ENCODE peak calls at places on chromosomes 11 and 22, in ten cellular contexts. One of them, this sample, is unnamed.

GRCh38 chr22:35631597-35631996 is 14.5 kb upstream of the MB start:
- DNase-seq in SJSA1: peak; percentile 29
- DNase-seq in neuronal stem cell: no peak
- DNase-seq in aorta: no peak
- DNase-seq in lower lobe of right lung: peak; percentile 64
- DNase-seq in heart left ventricle: no peak
- DNase-seq in psoas muscle: peak; percentile 53
- DNase-seq in cardiac muscle cell: peak; percentile 60
- DNase-seq in fibroblast of lung: peak; percentile 42
- DNase-seq in endodermal cell: peak; percentile 93
- DNase-seq in this sample: peak; percentile 81

GRCh38 chr11:2327032-2327431 is 25.2 kb downstream of the TSPAN32 start:
- DNase-seq in SJSA1: no peak
- DNase-seq in neuronal stem cell: no peak
- DNase-seq in aorta: no peak
- DNase-seq in lower lobe of right lung: no peak
- DNase-seq in heart left ventricle: no peak
- DNase-seq in psoas muscle: no peak
- DNase-seq in cardiac muscle cell: no peak
- DNase-seq in fibroblast of lung: no peak
- DNase-seq in endodermal cell: no peak
- DNase-seq in this sample: no peak

GRCh38 chr11:55966391-55966790 is 3.4 kb downstream of the OR10AG1 start:
- DNase-seq in SJSA1: no peak
- DNase-seq in neuronal stem cell: no peak
- DNase-seq in aorta: no peak
- DNase-seq in lower lobe of right lung: no peak
- DNase-seq in heart left ventricle: no peak
- DNase-seq in psoas muscle: no peak
- DNase-seq in cardiac muscle cell: no peak
- DNase-seq in fibroblast of lung: no peak
- DNase-seq in endodermal cell: no peak
- DNase-seq in this sample: no peak

GRCh38 chr11:4181780-4182721 is 87.5 kb downstream of the RRM1 start:
- DNase-seq in SJSA1: peak; percentile 55
- DNase-seq in neuronal stem cell: peak; percentile 26
- DNase-seq in aorta: peak; percentile 62
- DNase-seq in lower lobe of right lung: peak; percentile 68
- DNase-seq in heart left ventricle: no peak
- DNase-seq in psoas muscle: no peak
- DNase-seq in cardiac muscle cell: peak; percentile 69
- DNase-seq in fibroblast of lung: peak; percentile 52
- DNase-seq in endodermal cell: peak; percentile 93
- DNase-seq in this sample: peak; percentile 68

GRCh38 chr11:94826415-94826814 is 58.3 kb downstream of the AMOTL1 start:
- DNase-seq in SJSA1: no peak
- DNase-seq in neuronal stem cell: no peak
- DNase-seq in aorta: no peak
- DNase-seq in lower lobe of right lung: no peak
- DNase-seq in heart left ventricle: no peak
- DNase-seq in psoas muscle: no peak
- DNase-seq in cardiac muscle cell: no peak
- DNase-seq in fibroblast of lung: no peak
- DNase-seq in endodermal cell: peak; percentile 66
- DNase-seq in this sample: no peak

GRCh38 chr11:94734563-94735275 is 33.4 kb upstream of the AMOTL1 start:
- DNase-seq in SJSA1: no peak
- DNase-seq in neuronal stem cell: no peak
- DNase-seq in aorta: no peak
- DNase-seq in lower lobe of right lung: no peak
- DNase-seq in heart left ventricle: no peak
- DNase-seq in psoas muscle: no peak
- DNase-seq in cardiac muscle cell: no peak
- DNase-seq in fibroblast of lung: no peak
- DNase-seq in endodermal cell: peak; percentile 94
- DNase-seq in this sample: no peak

GRCh38 chr11:44658451-44658850 is 68.3 kb upstream of the TSPAN18 start:
- DNase-seq in SJSA1: no peak
- DNase-seq in neuronal stem cell: no peak
- DNase-seq in aorta: no peak
- DNase-seq in lower lobe of right lung: no peak
- DNase-seq in heart left ventricle: no peak
- DNase-seq in psoas muscle: no peak
- DNase-seq in cardiac muscle cell: peak; percentile 53
- DNase-seq in fibroblast of lung: no peak
- DNase-seq in endodermal cell: peak; percentile 76
- DNase-seq in this sample: peak; percentile 3

GRCh38 chr11:122795281-122795680 is 43.0 kb upstream of the CRTAM start:
- DNase-seq in SJSA1: no peak
- DNase-seq in neuronal stem cell: no peak
- DNase-seq in aorta: no peak
- DNase-seq in lower lobe of right lung: no peak
- DNase-seq in heart left ventricle: no peak
- DNase-seq in psoas muscle: no peak
- DNase-seq in cardiac muscle cell: no peak
- DNase-seq in fibroblast of lung: no peak
- DNase-seq in endodermal cell: no peak
- DNase-seq in this sample: no peak

GRCh38 chr11:93858376-93858775 is 8.0 kb upstream of the VSTM5 start:
- DNase-seq in SJSA1: no peak
- DNase-seq in neuronal stem cell: no peak
- DNase-seq in aorta: no peak
- DNase-seq in lower lobe of right lung: no peak
- DNase-seq in heart left ventricle: no peak
- DNase-seq in psoas muscle: no peak
- DNase-seq in cardiac muscle cell: no peak
- DNase-seq in fibroblast of lung: no peak
- DNase-seq in endodermal cell: no peak
- DNase-seq in this sample: no peak

GRCh38 chr22:32502346-32502745 is 27.7 kb downstream of the FBXO7 start:
- DNase-seq in SJSA1: no peak
- DNase-seq in neuronal stem cell: peak; percentile 64
- DNase-seq in aorta: no peak
- DNase-seq in lower lobe of right lung: no peak
- DNase-seq in heart left ventricle: no peak
- DNase-seq in psoas muscle: no peak
- DNase-seq in cardiac muscle cell: no peak
- DNase-seq in fibroblast of lung: no peak
- DNase-seq in endodermal cell: peak; percentile 64
- DNase-seq in this sample: no peak

GRCh38 chr11:30760341-30760740 is 174.2 kb upstream of the MPPED2 start:
- DNase-seq in SJSA1: no peak
- DNase-seq in neuronal stem cell: no peak
- DNase-seq in aorta: no peak
- DNase-seq in lower lobe of right lung: no peak
- DNase-seq in heart left ventricle: no peak
- DNase-seq in psoas muscle: no peak
- DNase-seq in cardiac muscle cell: no peak
- DNase-seq in fibroblast of lung: no peak
- DNase-seq in endodermal cell: no peak
- DNase-seq in this sample: no peak

DNA sequence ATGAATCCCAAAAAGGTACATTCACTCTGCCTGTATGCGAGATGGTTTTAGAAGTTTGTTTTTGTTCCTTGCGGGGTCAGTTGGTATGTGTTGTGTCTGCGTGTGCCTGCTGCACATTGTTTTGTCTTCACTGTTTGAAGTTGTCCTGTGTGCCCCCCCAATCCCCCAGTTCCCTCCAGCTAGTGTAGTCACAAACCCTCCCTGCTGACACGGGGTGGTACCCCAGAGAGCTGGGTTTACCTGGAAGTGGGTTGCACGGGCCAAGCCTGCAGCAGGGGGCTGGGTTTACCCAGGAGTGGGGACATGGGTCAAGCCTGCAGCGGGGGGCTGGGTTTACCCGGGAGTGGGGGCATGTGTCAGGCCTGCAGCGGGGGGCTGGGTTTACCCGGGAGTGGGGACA is 22.2 kb downstream of the CTTN start:
- DNase-seq in SJSA1: no peak
- DNase-seq in neuronal stem cell: no peak
- DNase-seq in aorta: no peak
- DNase-seq in lower lobe of right lung: no peak
- DNase-seq in heart left ventricle: no peak
- DNase-seq in psoas muscle: no peak
- DNase-seq in cardiac muscle cell: no peak
- DNase-seq in fibroblast of lung: no peak
- DNase-seq in endodermal cell: no peak
- DNase-seq in this sample: no peak
- H3K36me3 ChIP-seq in SJSA1: peaks cover 100% of the 10 kb centered on the region
- H3K36me3 ChIP-seq in neuronal stem cell: peaks cover 58% of the 10 kb centered on the region
- H3K36me3 ChIP-seq in aorta: peaks cover 22% of the 10 kb centered on the region
- H3K36me3 ChIP-seq in lower lobe of right lung: peaks cover 95% of the 10 kb centered on the region
- H3K36me3 ChIP-seq in heart left ventricle: peaks cover 3% of the 10 kb centered on the region
- H3K36me3 ChIP-seq in psoas muscle: peaks cover 19% of the 10 kb centered on the region
- H3K36me3 ChIP-seq in cardiac muscle cell: peaks cover 40% of the 10 kb centered on the region
- H3K36me3 ChIP-seq in fibroblast of lung: peaks cover 59% of the 10 kb centered on the region
- H3K36me3 ChIP-seq in endodermal cell: peaks cover 93% of the 10 kb centered on the region
- H3K36me3 ChIP-seq in this sample: peaks cover 13% of the 10 kb centered on the region

DNA sequence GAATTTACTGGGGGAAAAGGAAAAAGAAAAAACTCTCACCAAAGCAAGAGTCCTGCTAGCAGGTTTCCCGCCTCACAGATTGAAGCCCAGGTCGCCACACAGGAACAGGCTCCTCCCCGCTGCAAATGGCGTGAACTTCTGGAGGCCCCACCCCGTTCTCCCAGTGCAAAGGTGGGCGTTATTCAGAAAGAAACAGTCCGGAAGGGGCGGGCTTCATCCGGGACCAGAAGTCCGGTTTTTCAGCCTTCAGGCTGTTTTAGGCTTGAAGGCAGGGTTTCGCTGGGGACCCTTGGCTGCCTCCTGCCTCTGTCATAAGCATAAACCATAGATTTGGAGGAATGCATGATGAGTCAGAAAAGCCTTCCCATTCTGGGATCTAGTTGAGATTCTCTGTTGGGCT is 148.3 kb upstream of the POU2AF2 start:
- DNase-seq in SJSA1: no peak
- DNase-seq in neuronal stem cell: no peak
- DNase-seq in aorta: peak; percentile 77
- DNase-seq in lower lobe of right lung: peak; percentile 76
- DNase-seq in heart left ventricle: peak; percentile 31
- DNase-seq in psoas muscle: peak; percentile 59
- DNase-seq in cardiac muscle cell: no peak
- DNase-seq in fibroblast of lung: peak; percentile 63
- DNase-seq in endodermal cell: peak; percentile 90
- DNase-seq in this sample: no peak
- H3K27ac ChIP-seq in SJSA1: no peak overlapping the region
- H3K27ac ChIP-seq in neuronal stem cell: no peak overlapping the region
- H3K27ac ChIP-seq in aorta: no peak overlapping the region
- H3K27ac ChIP-seq in lower lobe of right lung: no peak overlapping the region
- H3K27ac ChIP-seq in heart left ventricle: no peak overlapping the region
- H3K27ac ChIP-seq in psoas muscle: no peak overlapping the region
- H3K27ac ChIP-seq in cardiac muscle cell: no peak overlapping the region
- H3K27ac ChIP-seq in fibroblast of lung: no peak overlapping the region
- H3K27ac ChIP-seq in endodermal cell: no peak overlapping the region
- H3K27ac ChIP-seq in this sample: no peak overlapping the region

GRCh38 chr22:30891443-30891755 is 77.2 kb downstream of the MORC2 start:
- DNase-seq in SJSA1: no peak
- DNase-seq in neuronal stem cell: no peak
- DNase-seq in aorta: no peak
- DNase-seq in lower lobe of right lung: no peak
- DNase-seq in heart left ventricle: no peak
- DNase-seq in psoas muscle: no peak
- DNase-seq in cardiac muscle cell: no peak
- DNase-seq in fibroblast of lung: no peak
- DNase-seq in endodermal cell: no peak
- DNase-seq in this sample: no peak

GRCh38 chr22:30892731-30893221 is 75.8 kb downstream of the MORC2 start:
- DNase-seq in SJSA1: no peak
- DNase-seq in neuronal stem cell: no peak
- DNase-seq in aorta: no peak
- DNase-seq in lower lobe of right lung: no peak
- DNase-seq in heart left ventricle: no peak
- DNase-seq in psoas muscle: no peak
- DNase-seq in cardiac muscle cell: no peak
- DNase-seq in fibroblast of lung: no peak
- DNase-seq in endodermal cell: peak; percentile 35
- DNase-seq in this sample: no peak

GRCh38 chr22:30891781-30892180 is 76.8 kb downstream of the MORC2 start:
- DNase-seq in SJSA1: no peak
- DNase-seq in neuronal stem cell: no peak
- DNase-seq in aorta: no peak
- DNase-seq in lower lobe of right lung: no peak
- DNase-seq in heart left ventricle: no peak
- DNase-seq in psoas muscle: no peak
- DNase-seq in cardiac muscle cell: no peak
- DNase-seq in fibroblast of lung: no peak
- DNase-seq in endodermal cell: no peak
- DNase-seq in this sample: no peak

GRCh38 chr22:30893434-30894370 is 74.9 kb downstream of the MORC2 start:
- DNase-seq in SJSA1: no peak
- DNase-seq in neuronal stem cell: no peak
- DNase-seq in aorta: no peak
- DNase-seq in lower lobe of right lung: no peak
- DNase-seq in heart left ventricle: no peak
- DNase-seq in psoas muscle: no peak
- DNase-seq in cardiac muscle cell: no peak
- DNase-seq in fibroblast of lung: no peak
- DNase-seq in endodermal cell: peak; percentile 33
- DNase-seq in this sample: no peak

GRCh38 chr22:30892286-30892685 is 76.3 kb downstream of the MORC2 start:
- DNase-seq in SJSA1: no peak
- DNase-seq in neuronal stem cell: no peak
- DNase-seq in aorta: no peak
- DNase-seq in lower lobe of right lung: no peak
- DNase-seq in heart left ventricle: no peak
- DNase-seq in psoas muscle: no peak
- DNase-seq in cardiac muscle cell: no peak
- DNase-seq in fibroblast of lung: no peak
- DNase-seq in endodermal cell: peak; percentile 41
- DNase-seq in this sample: no peak
- H3K4me1 ChIP-seq in SJSA1: no peaks in the 10 kb centered on the region
- H3K4me1 ChIP-seq in neuronal stem cell: no peaks in the 10 kb centered on the region
- H3K4me1 ChIP-seq in aorta: no peaks in the 10 kb centered on the region
- H3K4me1 ChIP-seq in lower lobe of right lung: no peaks in the 10 kb centered on the region
- H3K4me1 ChIP-seq in heart left ventricle: no peaks in the 10 kb centered on the region
- H3K4me1 ChIP-seq in psoas muscle: no peaks in the 10 kb centered on the region
- H3K4me1 ChIP-seq in cardiac muscle cell: no peaks in the 10 kb centered on the region
- H3K4me1 ChIP-seq in fibroblast of lung: no peaks in the 10 kb centered on the region
- H3K4me1 ChIP-seq in endodermal cell: no peaks in the 10 kb centered on the region
- H3K4me1 ChIP-seq in this sample: no peaks in the 10 kb centered on the region

DNA sequence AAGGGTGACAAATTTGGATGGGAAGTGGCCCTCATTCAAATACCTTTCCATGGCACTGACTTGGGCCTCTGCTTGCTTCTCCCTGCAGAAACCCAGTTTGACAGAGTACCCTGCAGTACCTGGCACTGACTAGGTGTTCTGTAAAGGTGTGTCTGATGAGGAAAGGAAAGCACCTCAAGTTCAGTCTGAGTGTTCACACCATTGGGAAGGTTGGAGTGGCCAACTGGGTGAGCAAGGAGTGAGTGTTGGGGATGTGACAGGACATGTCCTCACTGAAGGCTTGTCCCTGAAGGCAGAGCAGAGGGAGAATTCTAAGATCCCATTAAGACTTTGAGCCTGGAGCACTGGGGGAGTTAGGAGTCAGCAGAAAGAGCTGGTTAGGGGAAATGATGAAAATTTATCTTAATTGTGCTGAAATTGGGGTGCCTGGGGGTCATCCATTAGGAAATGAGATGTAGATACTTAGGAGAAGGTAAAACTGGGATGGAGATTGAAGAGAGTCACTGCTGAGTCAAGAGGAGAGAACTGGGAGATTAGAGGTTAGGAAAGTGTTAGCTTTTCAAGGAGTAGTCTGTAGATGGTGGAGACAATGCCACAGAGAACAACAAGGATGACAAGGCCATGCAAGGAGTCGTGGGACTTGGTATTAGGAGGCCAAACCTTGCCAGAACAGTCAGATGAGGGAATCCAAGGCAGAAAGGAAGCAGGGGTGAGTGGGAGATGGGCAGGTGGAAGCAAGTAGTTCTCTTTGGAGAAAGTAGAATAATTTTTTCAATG is 6.1 kb downstream of the SREBF2 start:
- DNase-seq in SJSA1: no peak
- DNase-seq in neuronal stem cell: no peak
- DNase-seq in aorta: no peak
- DNase-seq in lower lobe of right lung: no peak
- DNase-seq in heart left ventricle: no peak
- DNase-seq in psoas muscle: no peak
- DNase-seq in cardiac muscle cell: no peak
- DNase-seq in fibroblast of lung: no peak
- DNase-seq in endodermal cell: no peak
- DNase-seq in this sample: no peak
- H3K36me3 ChIP-seq in SJSA1: peaks cover 22% of the 10 kb centered on the region
- H3K36me3 ChIP-seq in neuronal stem cell: peaks cover 26% of the 10 kb centered on the region
- H3K36me3 ChIP-seq in aorta: no peaks in the 10 kb centered on the region
- H3K36me3 ChIP-seq in lower lobe of right lung: peaks cover 24% of the 10 kb centered on the region
- H3K36me3 ChIP-seq in heart left ventricle: no peaks in the 10 kb centered on the region
- H3K36me3 ChIP-seq in psoas muscle: peaks cover 3% of the 10 kb centered on the region
- H3K36me3 ChIP-seq in cardiac muscle cell: peaks cover 5% of the 10 kb centered on the region
- H3K36me3 ChIP-seq in fibroblast of lung: peaks cover 14% of the 10 kb centered on the region
- H3K36me3 ChIP-seq in endodermal cell: peaks cover 57% of the 10 kb centered on the region
- H3K36me3 ChIP-seq in this sample: no peaks in the 10 kb centered on the region